ENCODE peak calls at places on chromosomes 5 and 9, in seven cellular contexts. E, V, B, H, D, Z and S are unnamed samples.
A peak's percentile ranks its signal among the peaks of the same experiment; 100 is the strongest.

GRCh38 chr5:172688735-172689572 is 47.9 kb downstream of the NEURL1B start:
- DNase-seq in E (no peak), V (no peak), B (no peak), H (no peak), D (no peak), Z (peak; percentile 11), S (no peak)

GRCh38 chr9:2242778-2243395 is 227.7 kb downstream of the SMARCA2 start:
- DNase-seq in E (peak; percentile 22), V (no peak), B (no peak), H (no peak), D (no peak), Z (no peak), S (no peak)

GRCh38 chr5:68562308-68562707 is 346.8 kb downstream of the PIK3R1 start:
- DNase-seq in E (peak; percentile 43), V (peak; percentile 47), B (no peak), H (no peak), D (no peak), Z (peak; percentile 97), S (peak; percentile 75)

GRCh38 chr5:31361906-31362900 is 168.7 kb downstream of the CDH6 start:
- DNase-seq in E (peak; percentile 59), V (no peak), B (no peak), H (no peak), D (no peak), Z (peak; percentile 22), S (no peak)

GRCh38 chr9:106861585-106862114 is 1.3 kb upstream of the ZNF462 start:
- DNase-seq in E (no peak), V (no peak), B (no peak), H (no peak), D (no peak), Z (no peak), S (no peak)

GRCh38 chr5:149749481-149750365 is 19.6 kb downstream of the PPARGC1B start:
- DNase-seq in E (peak; percentile 23), V (no peak), B (no peak), H (no peak), D (no peak), Z (peak; percentile 65), S (no peak)

GRCh38 chr5:76180817-76181805 is 97.9 kb downstream of the SV2C start:
- DNase-seq in E (no peak), V (no peak), B (no peak), H (peak; percentile 29), D (no peak), Z (no peak), S (no peak)

GRCh38 chr9:93709600-93710369 is 133.4 kb downstream of the PHF2 start:
- DNase-seq in E (no peak), V (no peak), B (no peak), H (no peak), D (no peak), Z (no peak), S (no peak)

GRCh38 chr5:149387982-149388381 is 8.9 kb upstream of the IL17B start:
- DNase-seq in E (peak; percentile 58), V (no peak), B (no peak), H (no peak), D (no peak), Z (peak; percentile 77), S (peak; percentile 79)

GRCh38 chr9:100473271-100474081 is 527 bp downstream of the TMEFF1 start:
- DNase-seq in E (peak; percentile 20), V (no peak), B (no peak), H (peak; percentile 34), D (peak; percentile 36), Z (peak; percentile 28), S (no peak)

GRCh38 chr9:123326662-123327093 is 29.3 kb upstream of the CRB2 start:
- DNase-seq in E (no peak), V (no peak), B (no peak), H (no peak), D (no peak), Z (no peak), S (no peak)

GRCh38 chr5:57495285-57495684 is 12.7 kb upstream of the ACTBL2 start:
- DNase-seq in E (no peak), V (no peak), B (no peak), H (no peak), D (no peak), Z (no peak), S (no peak)

GRCh38 chr5:63125862-63126261 is 547.2 kb downstream of the LRRC70 start:
- DNase-seq in E (peak; percentile 66), V (no peak), B (no peak), H (peak; percentile 24), D (no peak), Z (peak; percentile 73), S (peak; percentile 36)

GRCh38 chr5:73626814-73627313 is 868 bp downstream of the ARHGEF28 start:
- DNase-seq in E (no peak), V (no peak), B (no peak), H (no peak), D (no peak), Z (no peak), S (no peak)
- H3K4me3 ChIP-seq in E (peak overlapping the region; percentile 79), V (peak overlapping the region; percentile 54), B (peak overlapping the region; percentile 55), H (peak overlapping the region; percentile 93), D (peak overlapping the region; percentile 65), Z (peak overlapping the region; percentile 76), S (peak overlapping the region; percentile 86)

GRCh38 chr9:127398715-127399400 is 1.9 kb downstream of the SLC2A8 start:
- DNase-seq in E (no peak), V (no peak), B (no peak), H (no peak), D (no peak), Z (no peak), S (no peak)
- H3K4me3 ChIP-seq in E (no peak overlapping the region), V (no peak overlapping the region), B (no peak overlapping the region), H (no peak overlapping the region), D (no peak overlapping the region), Z (no peak overlapping the region), S (no peak overlapping the region)

DNA sequence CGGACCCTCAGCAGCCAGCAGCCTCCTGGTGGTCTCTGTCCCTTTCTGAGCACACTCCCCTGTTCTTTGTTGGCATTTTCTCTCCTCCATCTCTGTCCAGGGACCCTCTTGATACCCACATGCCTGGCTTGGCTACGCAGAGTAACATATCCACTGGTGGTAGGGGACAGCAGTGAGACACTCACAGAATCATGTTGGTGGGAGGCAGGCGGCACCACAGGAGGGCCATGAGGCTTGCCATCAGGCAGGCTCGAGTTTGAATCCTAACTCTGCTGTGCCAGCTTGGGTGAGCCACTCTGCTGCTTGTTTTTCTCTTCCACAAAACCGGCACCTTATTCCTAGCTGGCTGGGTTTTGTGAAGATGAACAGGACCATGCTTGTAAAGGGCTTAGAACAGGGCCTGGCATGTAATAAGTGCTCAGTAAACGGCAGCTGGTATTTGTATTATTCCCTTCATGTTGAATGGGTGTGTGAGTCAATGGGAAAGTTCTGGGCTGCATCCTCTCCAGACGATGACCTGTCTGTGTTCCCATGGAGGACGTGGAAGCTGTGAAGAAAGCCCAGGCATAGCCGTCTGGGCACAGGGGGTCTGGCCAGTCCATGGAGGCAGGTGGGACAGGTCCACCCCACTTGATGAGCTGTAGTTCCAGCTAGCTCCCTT is 2.3 kb downstream of the COL27A1 start:
- DNase-seq in E (peak; percentile 61), V (no peak), B (no peak), H (no peak), D (no peak), Z (peak; percentile 50), S (no peak)
- H3K4me3 ChIP-seq in E (peak overlapping the region; percentile 85), V (no peak overlapping the region), B (peak overlapping the region; percentile 79), H (no peak overlapping the region), D (no peak overlapping the region), Z (no peak overlapping the region), S (no peak overlapping the region)

DNA sequence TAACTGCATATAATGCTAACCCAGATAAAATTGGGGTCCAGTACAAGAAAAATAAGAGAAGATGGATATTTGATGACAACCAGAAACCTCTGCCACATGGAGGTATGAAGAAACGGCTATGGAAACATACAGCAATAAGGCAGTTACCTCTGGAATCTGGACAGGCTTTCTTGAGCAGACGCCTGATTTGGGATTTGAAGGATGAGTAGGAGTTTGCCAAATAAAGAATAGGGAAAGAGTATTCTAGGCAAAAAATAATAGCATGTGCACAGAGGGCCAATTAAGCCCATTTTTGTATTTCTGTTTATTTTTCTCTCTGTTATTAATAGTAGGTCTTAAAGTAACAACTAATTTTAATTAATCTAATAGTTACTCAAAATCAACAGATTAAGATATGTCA is 144.9 kb downstream of the ADAMTSL1 start:
- DNase-seq in E (no peak), V (no peak), B (no peak), H (no peak), D (no peak), Z (no peak), S (no peak)
- H3K4me3 ChIP-seq in E (no peak overlapping the region), V (no peak overlapping the region), B (no peak overlapping the region), H (no peak overlapping the region), D (no peak overlapping the region), Z (no peak overlapping the region), S (no peak overlapping the region)